ENCODE peak calls at places on chromosome 18, in six cellular contexts. S is ovary, P is breast epithelium, Z is spleen, N is endothelial cell, C is body of pancreas. E is an unnamed sample.

GRCh38 chr18:23725827-23726661 is 36.8 kb downstream of the LAMA3 start:
- DNase-seq in N (no peak), C (no peak), P (no peak), Z (no peak), S (no peak), E (peak)

GRCh38 chr18:54154231-54154630 is 70.2 kb downstream of the MBD2 start:
- DNase-seq in C (no peak), N (no peak), P (no peak), S (no peak), Z (no peak), E (no peak)

GRCh38 chr18:47683774-47684173 is 246.7 kb downstream of the SMAD2 start:
- DNase-seq in S (no peak), C (no peak), Z (no peak), P (no peak), N (no peak), E (no peak)

GRCh38 chr18:30810580-30810979 is 232.0 kb downstream of the DSC3 start:
- DNase-seq in S (no peak), P (no peak), N (no peak), Z (no peak), C (no peak), E (no peak)

GRCh38 chr18:76923485-76924085 is 101.2 kb downstream of the ZNF236 start:
- DNase-seq in N (peak), C (no peak), Z (no peak), P (no peak), S (no peak), E (peak)

GRCh38 chr18:3060667-3061580 is 48.0 kb upstream of the LPIN2 start:
- DNase-seq in P (no peak), C (no peak), Z (no peak), S (no peak), N (no peak), E (no peak)

GRCh38 chr18:38654966-38655365 is 1089.4 kb upstream of the CELF4 start:
- DNase-seq in S (no peak), P (no peak), C (no peak), Z (no peak), N (no peak), E (peak)

GRCh38 chr18:56298935-56299334 is 339.5 kb downstream of the TXNL1 start:
- DNase-seq in S (no peak), C (peak), P (no peak), N (no peak), Z (no peak), E (peak)

GRCh38 chr18:24083550-24083949 is 55.3 kb upstream of the CABYR start:
- DNase-seq in N (no peak), Z (no peak), P (no peak), S (no peak), C (no peak), E (no peak)

GRCh38 chr18:13831864-13832508 is 8.0 kb downstream of the MC5R start:
- DNase-seq in N (peak), C (no peak), S (no peak), Z (no peak), P (no peak), E (no peak)

GRCh38 chr18:22668496-22668895 is 250.8 kb upstream of the CTAGE1 start:
- DNase-seq in P (no peak), C (no peak), Z (no peak), S (no peak), N (no peak), E (peak)

GRCh38 chr18:61824733-61825363 is 68.0 kb downstream of the RNF152 start:
- DNase-seq in Z (no peak), C (no peak), P (no peak), S (no peak), N (no peak), E (peak)

GRCh38 chr18:54205951-54206350 is 18.5 kb downstream of the MBD2 start:
- DNase-seq in P (no peak), C (no peak), N (no peak), Z (no peak), S (no peak), E (peak)

GRCh38 chr18:76494181-76494540 is 881 bp downstream of the ZNF516 start:
- DNase-seq in P (no peak), Z (peak), N (peak), C (peak), S (no peak), E (peak)

GRCh38 chr18:68219867-68220266 is 495.0 kb downstream of the TMX3 start:
- DNase-seq in N (no peak), P (no peak), Z (no peak), S (no peak), C (no peak), E (peak)

GRCh38 chr18:33022370-33022769 is 249.5 kb upstream of the KLHL14 start:
- DNase-seq in N (no peak), C (no peak), Z (no peak), P (no peak), S (no peak), E (no peak)

GRCh38 chr18:74278983-74279382 is 12.8 kb downstream of the CYB5A start:
- DNase-seq in S (no peak), Z (no peak), P (no peak), N (no peak), C (no peak), E (no peak)

GRCh38 chr18:75164479-75164878 is 44.5 kb downstream of the PTGR3 start:
- DNase-seq in P (no peak), S (no peak), C (no peak), N (no peak), Z (no peak), E (no peak)

GRCh38 chr18:76476665-76477561 is 18.1 kb downstream of the ZNF516 start:
- DNase-seq in P (no peak), S (no peak), N (no peak), Z (no peak), C (no peak), E (peak)

GRCh38 chr18:46356278-46357033 is 252.3 kb downstream of the HAUS1 start:
- DNase-seq in N (no peak), P (no peak), Z (peak), C (no peak), S (no peak), E (no peak)

GRCh38 chr18:58110398-58110797 is 66.4 kb downstream of the NEDD4L start:
- DNase-seq in S (no peak), Z (no peak), N (no peak), C (no peak), P (no peak), E (no peak)
- TF ChIP-seq CTCF in S (no peak), Z (no peak), N (no peak), C (no peak), P (no peak), E (no peak)

GRCh38 chr18:26566874-26567273 is 18.5 kb upstream of the KCTD1 start:
- DNase-seq in Z (no peak), N (no peak), C (no peak), S (no peak), P (no peak), E (no peak)
- TF ChIP-seq CTCF in Z (no peak), N (no peak), C (no peak), S (no peak), P (no peak), E (no peak)

DNA sequence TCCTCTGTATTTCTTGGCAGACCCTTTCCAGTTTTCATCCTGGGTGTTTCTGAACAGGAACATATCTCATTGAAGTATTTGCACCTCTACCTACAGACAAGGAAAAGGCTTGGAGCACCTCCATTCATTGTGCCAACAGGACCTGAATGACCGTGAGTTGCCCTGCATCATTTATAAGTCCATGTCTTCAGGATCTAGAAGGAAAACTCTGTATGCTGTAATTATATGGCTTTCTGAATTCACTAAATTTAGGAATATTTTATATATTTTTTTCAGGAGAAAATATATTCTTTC is 402.3 kb upstream of the SLC14A2 start:
- DNase-seq in Z (no peak), C (no peak), S (no peak), N (no peak), P (no peak), E (no peak)
- TF ChIP-seq CTCF in Z (no peak), C (no peak), S (no peak), N (peak), P (no peak), E (no peak)

GRCh38 chr18:35917043-35917442 is 55.4 kb upstream of the RMP24 start:
- DNase-seq in P (no peak), N (no peak), S (no peak), C (no peak), Z (no peak), E (no peak)
- TF ChIP-seq CTCF in P (no peak), N (no peak), S (no peak), C (no peak), Z (no peak), E (no peak)

DNA sequence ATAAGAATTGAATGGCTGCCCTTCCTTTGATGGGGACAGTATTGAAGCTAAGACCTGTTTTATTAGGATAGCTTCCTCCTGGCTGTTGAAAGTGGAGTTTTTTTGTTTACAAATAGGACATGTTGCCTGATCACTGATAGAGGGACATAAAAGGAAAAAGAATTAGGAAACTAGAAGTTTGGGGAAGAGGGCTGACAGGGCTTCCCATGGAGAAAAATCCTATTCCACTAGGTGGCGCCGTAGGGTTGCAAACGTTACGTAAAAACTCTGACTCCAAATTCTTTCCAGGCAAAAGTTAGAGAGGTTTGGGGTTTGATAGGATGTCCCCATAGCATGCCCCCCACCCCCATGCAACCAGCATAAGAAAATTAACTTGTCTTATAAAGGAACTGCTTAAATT is 11.1 kb upstream of the RBFA start:
- DNase-seq in C (no peak), N (no peak), S (no peak), Z (no peak), P (no peak), E (peak)
- TF ChIP-seq CTCF in C (no peak), N (peak), S (no peak), Z (no peak), P (no peak), E (peak)

DNA sequence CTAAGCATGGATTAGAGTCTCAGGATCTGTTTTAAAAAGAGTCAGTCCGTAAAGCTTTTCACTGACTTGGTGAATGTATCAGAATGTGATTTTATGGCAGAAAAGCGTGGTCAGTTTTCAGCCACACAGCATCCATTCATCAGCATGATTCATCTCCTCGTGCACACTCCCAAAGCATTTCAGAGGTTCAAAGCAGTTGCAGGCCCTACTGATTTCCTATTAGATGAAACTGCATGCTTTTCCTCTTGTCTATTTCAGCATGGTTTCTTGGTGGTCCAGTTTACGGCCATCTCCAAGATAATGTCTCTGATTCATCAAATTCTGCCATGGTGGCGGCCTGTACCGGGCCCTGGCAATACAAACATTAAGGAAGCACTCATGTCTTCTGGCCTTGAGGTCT is 4.8 kb upstream of the PARD6G start:
- DNase-seq in N (no peak), S (no peak), P (no peak), C (no peak), Z (no peak), E (no peak)
- TF ChIP-seq CTCF in N (no peak), S (no peak), P (no peak), C (no peak), Z (no peak), E (no peak)

GRCh38 chr18:63736856-63737255 is 34.1 kb downstream of the SERPINB11 start:
- DNase-seq in C (no peak), N (no peak), Z (no peak), P (no peak), S (no peak), E (no peak)
- TF ChIP-seq CTCF in C (no peak), N (no peak), Z (no peak), P (no peak), S (no peak), E (no peak)

DNA sequence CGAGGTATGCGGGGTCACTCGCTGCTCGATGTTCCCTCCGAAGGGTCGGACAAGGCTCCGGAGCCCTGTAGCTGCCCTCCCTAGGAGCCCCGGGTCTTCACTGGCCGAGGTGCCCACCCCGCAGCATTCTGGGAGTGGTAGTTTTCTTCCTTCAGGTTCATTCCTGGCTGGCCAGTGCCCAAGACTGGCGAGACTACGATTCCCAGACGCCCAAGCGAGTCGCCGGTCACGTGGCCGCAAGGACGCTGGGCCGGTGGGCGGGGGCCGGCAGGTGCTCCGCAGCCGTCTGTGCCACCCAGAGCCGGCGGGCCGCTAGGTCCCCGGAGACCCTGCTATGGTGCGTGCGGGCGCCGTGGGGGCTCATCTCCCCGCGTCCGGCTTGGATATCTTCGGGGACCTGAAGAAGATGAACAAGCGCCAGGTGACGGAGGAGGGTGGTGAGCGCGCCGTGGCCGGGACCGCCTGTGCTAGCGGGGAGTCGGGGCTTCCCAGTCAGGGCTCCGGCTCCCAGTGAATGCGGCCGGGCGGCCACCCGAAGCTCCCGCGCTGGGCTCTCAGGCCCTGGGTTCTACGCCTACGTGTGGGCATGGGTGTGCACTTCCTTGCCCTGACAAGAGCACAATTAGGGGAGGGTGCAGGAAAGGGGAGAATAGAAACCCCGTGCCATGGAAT is at the start of gene SEC11C:
- DNase-seq in N (peak), P (peak), C (peak), S (peak), Z (peak), E (peak)
- TF ChIP-seq CTCF in N (no peak), P (no peak), C (no peak), S (no peak), Z (no peak), E (no peak)

DNA sequence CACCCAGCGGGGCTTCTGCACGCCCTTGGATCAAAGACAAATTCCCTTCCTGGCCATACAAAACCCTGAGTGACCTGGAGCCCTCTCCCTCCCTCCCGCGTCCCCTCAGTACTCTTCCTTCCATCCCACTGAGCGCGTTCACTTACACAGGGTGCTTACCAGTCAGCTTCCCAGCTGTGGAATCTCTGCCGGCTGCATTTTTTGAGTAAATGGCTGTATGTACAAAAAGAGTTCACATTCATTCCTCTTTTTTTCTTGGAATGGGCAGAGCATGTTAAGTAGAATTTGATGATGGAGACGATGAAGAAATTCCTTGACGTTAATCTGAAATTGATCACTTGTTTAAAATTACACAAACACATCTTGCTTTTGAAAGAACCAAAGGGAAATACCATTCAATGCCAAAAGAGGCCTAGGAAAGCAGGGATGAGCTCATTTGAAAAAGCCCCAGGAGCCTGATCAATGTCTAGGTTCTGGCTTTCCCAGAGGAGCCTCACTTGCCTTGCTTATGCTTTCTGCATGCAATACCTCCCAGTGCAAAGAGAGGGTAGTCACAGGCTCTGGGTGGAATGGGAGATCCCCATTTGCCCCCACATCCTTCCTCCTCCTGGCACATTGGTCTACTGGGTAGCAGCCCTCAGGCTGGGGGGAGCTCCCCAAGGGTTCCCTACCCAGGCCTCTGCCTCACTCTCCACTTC is 12.2 kb upstream of the SMAD7 start:
- DNase-seq in P (no peak), C (no peak), N (no peak), S (no peak), Z (no peak), E (no peak)
- TF ChIP-seq CTCF in P (no peak), C (no peak), N (no peak), S (no peak), Z (no peak), E (no peak)

E was measured in cardiac fibroblast.